ENCODE peak calls at places on chromosomes 3 and 15, in six cellular contexts. One of them, this sample, is unnamed.

GRCh38 chr3:16808393-16809107 is 76.2 kb upstream of the PLCL2 start:
- DNase-seq in M059J: no peak
- DNase-seq in small intestine: no peak
- DNase-seq in C1 segment of cervical spinal cord: no peak
- DNase-seq in HFF-Myc: no peak
- DNase-seq in GM04503: no peak
- DNase-seq in this sample: no peak

GRCh38 chr15:50192926-50193595 is 11.1 kb downstream of the SLC27A2 start:
- DNase-seq in small intestine: no peak
- DNase-seq in C1 segment of cervical spinal cord: no peak
- DNase-seq in GM04503: no peak
- DNase-seq in M059J: no peak
- DNase-seq in HFF-Myc: no peak
- DNase-seq in this sample: no peak

GRCh38 chr15:79357566-79357965 is 46.7 kb downstream of the TMED3 start:
- DNase-seq in M059J: no peak
- DNase-seq in small intestine: no peak
- DNase-seq in C1 segment of cervical spinal cord: no peak
- DNase-seq in HFF-Myc: no peak
- DNase-seq in GM04503: no peak
- DNase-seq in this sample: no peak

GRCh38 chr3:37753428-37753827 is 108.3 kb upstream of the CTDSPL start:
- DNase-seq in small intestine: no peak
- DNase-seq in C1 segment of cervical spinal cord: no peak
- DNase-seq in M059J: no peak
- DNase-seq in HFF-Myc: no peak
- DNase-seq in GM04503: no peak
- DNase-seq in this sample: no peak

GRCh38 chr3:193828477-193828876 is 235.5 kb downstream of the OPA1 start:
- DNase-seq in small intestine: no peak
- DNase-seq in GM04503: no peak
- DNase-seq in M059J: no peak
- DNase-seq in HFF-Myc: no peak
- DNase-seq in C1 segment of cervical spinal cord: no peak
- DNase-seq in this sample: no peak

GRCh38 chr15:98556321-98556720 is 92.0 kb upstream of the IGF1R start:
- DNase-seq in HFF-Myc: no peak
- DNase-seq in small intestine: no peak
- DNase-seq in M059J: no peak
- DNase-seq in C1 segment of cervical spinal cord: no peak
- DNase-seq in GM04503: no peak
- DNase-seq in this sample: no peak

GRCh38 chr15:77018796-77019475 is 24.0 kb downstream of the PSTPIP1 start:
- DNase-seq in HFF-Myc: no peak
- DNase-seq in GM04503: no peak
- DNase-seq in C1 segment of cervical spinal cord: no peak
- DNase-seq in M059J: no peak
- DNase-seq in small intestine: no peak
- DNase-seq in this sample: no peak

GRCh38 chr3:120470870-120471269 is 20.1 kb upstream of the FSTL1 start:
- DNase-seq in M059J: peak; percentile 64
- DNase-seq in GM04503: no peak
- DNase-seq in small intestine: no peak
- DNase-seq in HFF-Myc: no peak
- DNase-seq in C1 segment of cervical spinal cord: no peak
- DNase-seq in this sample: no peak

GRCh38 chr15:26051771-26052685 is 188.9 kb upstream of the ATP10A start:
- DNase-seq in HFF-Myc: no peak
- DNase-seq in GM04503: peak; percentile 21
- DNase-seq in M059J: peak; percentile 21
- DNase-seq in C1 segment of cervical spinal cord: no peak
- DNase-seq in small intestine: no peak
- DNase-seq in this sample: no peak